ENCODE peak calls at places on chromosomes 3 and 15, in ten cellular contexts. S, Z, Y, U, Q, V, C, D, J and X are unnamed samples.

GRCh38 chr15:37758412-37758811 is 176.0 kb upstream of the TMCO5A start:
- DNase-seq in S (no peak), Z (no peak), Y (no peak), U (peak; percentile 85), Q (no peak), V (peak; percentile 56), C (no peak), D (no peak), J (no peak), X (no peak)

GRCh38 chr15:70794596-70795310 is 31.4 kb upstream of the UACA start:
- DNase-seq in S (no peak), Z (no peak), Y (peak; percentile 36), U (no peak), Q (no peak), V (no peak), C (no peak), D (no peak), J (no peak), X (no peak)

GRCh38 chr15:66663664-66664063 is 38.4 kb upstream of the SMAD6 start:
- DNase-seq in S (no peak), Z (no peak), Y (no peak), U (no peak), Q (no peak), V (no peak), C (no peak), D (no peak), J (no peak), X (no peak)

GRCh38 chr3:51340311-51340829 is 44.7 kb upstream of the MANF start:
- DNase-seq in S (no peak), Z (no peak), Y (peak; percentile 89), U (peak; percentile 16), Q (no peak), V (no peak), C (no peak), D (no peak), J (no peak), X (no peak)

GRCh38 chr15:40090774-40091455 is 17.8 kb downstream of the BMF start:
- DNase-seq in S (no peak), Z (no peak), Y (no peak), U (no peak), Q (no peak), V (no peak), C (no peak), D (no peak), J (no peak), X (no peak)

GRCh38 chr3:122356402-122356801 is 26.6 kb downstream of the MIX23 start:
- DNase-seq in S (peak; percentile 46), Z (peak; percentile 13), Y (peak; percentile 46), U (peak; percentile 61), Q (peak; percentile 49), V (peak; percentile 78), C (peak; percentile 65), D (no peak), J (no peak), X (peak; percentile 39)

GRCh38 chr3:112610121-112610520 is 30.8 kb downstream of the CCDC80 start:
- DNase-seq in S (no peak), Z (no peak), Y (no peak), U (no peak), Q (no peak), V (no peak), C (no peak), D (no peak), J (no peak), X (no peak)

GRCh38 chr15:92810418-92811138 is 89.5 kb upstream of the CHD2 start:
- DNase-seq in S (peak; percentile 42), Z (no peak), Y (peak; percentile 90), U (peak; percentile 45), Q (peak; percentile 52), V (peak; percentile 76), C (peak; percentile 77), D (no peak), J (no peak), X (peak; percentile 83)

GRCh38 chr3:14862303-14862660 is 43.5 kb downstream of the FGD5 start:
- DNase-seq in S (no peak), Z (no peak), Y (no peak), U (no peak), Q (no peak), V (no peak), C (no peak), D (no peak), J (no peak), X (no peak)

GRCh38 chr3:57992430-57993213 is 15.6 kb upstream of the FLNB start:
- DNase-seq in S (no peak), Z (no peak), Y (no peak), U (no peak), Q (no peak), V (peak; percentile 60), C (no peak), D (no peak), J (no peak), X (no peak)

GRCh38 chr15:57789225-57789624 is 82.7 kb downstream of the POLR2M start:
- DNase-seq in S (no peak), Z (no peak), Y (no peak), U (no peak), Q (no peak), V (no peak), C (no peak), D (no peak), J (no peak), X (no peak)

GRCh38 chr3:4719011-4719649 is 226.0 kb downstream of the ITPR1 start:
- DNase-seq in S (no peak), Z (no peak), Y (no peak), U (no peak), Q (no peak), V (no peak), C (no peak), D (no peak), J (no peak), X (no peak)

GRCh38 chr3:71931930-71932329 is 147.0 kb upstream of the PROK2 start:
- DNase-seq in S (no peak), Z (no peak), Y (no peak), U (no peak), Q (no peak), V (no peak), C (no peak), D (no peak), J (no peak), X (no peak)

GRCh38 chr15:62497356-62497755 is 332.3 kb upstream of the C2CD4B start:
- DNase-seq in S (no peak), Z (no peak), Y (no peak), U (no peak), Q (no peak), V (no peak), C (no peak), D (no peak), J (no peak), X (no peak)

GRCh38 chr3:16916840-16917239 is 32.1 kb downstream of the PLCL2 start:
- DNase-seq in S (no peak), Z (no peak), Y (no peak), U (no peak), Q (no peak), V (no peak), C (no peak), D (no peak), J (no peak), X (peak; percentile 52)

GRCh38 chr15:26866298-26867198 is at the start of gene GABRA5:
- DNase-seq in S (peak; percentile 92), Z (no peak), Y (no peak), U (no peak), Q (no peak), V (no peak), C (peak; percentile 66), D (no peak), J (no peak), X (no peak)

GRCh38 chr3:162492446-162493081 is 996.0 kb downstream of the OTOL1 start:
- DNase-seq in S (no peak), Z (no peak), Y (no peak), U (no peak), Q (no peak), V (no peak), C (no peak), D (no peak), J (no peak), X (no peak)

GRCh38 chr3:116141724-116142123 is 303.6 kb downstream of the LSAMP start:
- DNase-seq in S (no peak), Z (no peak), Y (no peak), U (no peak), Q (no peak), V (no peak), C (no peak), D (no peak), J (no peak), X (no peak)